ENCODE peak calls at places on chromosomes 5 and 9, in four cellular contexts. One of them, this sample, is unnamed.

GRCh38 chr5:2149196-2149541 is 266.4 kb upstream of the IRX4 start:
- DNase-seq in uterus: no peak
- DNase-seq in dorsolateral prefrontal cortex: no peak
- DNase-seq in HFF-Myc: no peak
- DNase-seq in this sample: no peak

GRCh38 chr5:140358738-140359310 is 1.2 kb upstream of the SLC4A9 start:
- DNase-seq in dorsolateral prefrontal cortex: no peak
- DNase-seq in uterus: no peak
- DNase-seq in HFF-Myc: no peak
- DNase-seq in this sample: no peak

GRCh38 chr9:13810510-13810909 is 503.4 kb downstream of the NFIB start:
- DNase-seq in uterus: no peak
- DNase-seq in HFF-Myc: no peak
- DNase-seq in dorsolateral prefrontal cortex: no peak
- DNase-seq in this sample: no peak

GRCh38 chr9:92992549-92992948 is 45.2 kb downstream of the FGD3 start:
- DNase-seq in HFF-Myc: no peak
- DNase-seq in dorsolateral prefrontal cortex: no peak
- DNase-seq in uterus: no peak
- DNase-seq in this sample: no peak

GRCh38 chr9:134029248-134030226 is 4.3 kb downstream of the BRD3OS start:
- DNase-seq in dorsolateral prefrontal cortex: no peak
- DNase-seq in uterus: no peak
- DNase-seq in HFF-Myc: no peak
- DNase-seq in this sample: no peak

GRCh38 chr5:147821791-147822190 is 9.7 kb downstream of the SPINK1 start:
- DNase-seq in HFF-Myc: no peak
- DNase-seq in dorsolateral prefrontal cortex: no peak
- DNase-seq in uterus: no peak
- DNase-seq in this sample: no peak

GRCh38 chr5:130471-131175 is 38.7 kb downstream of the PLEKHG4B start:
- DNase-seq in dorsolateral prefrontal cortex: no peak
- DNase-seq in uterus: no peak
- DNase-seq in HFF-Myc: no peak
- DNase-seq in this sample: no peak

GRCh38 chr9:137077758-137078693 is 709 bp downstream of the UAP1L1 start:
- DNase-seq in uterus: no peak
- DNase-seq in dorsolateral prefrontal cortex: no peak
- DNase-seq in HFF-Myc: no peak
- DNase-seq in this sample: no peak

GRCh38 chr9:86641970-86642369 is 287.8 kb upstream of the TUT7 start:
- DNase-seq in uterus: no peak
- DNase-seq in dorsolateral prefrontal cortex: no peak
- DNase-seq in HFF-Myc: no peak
- DNase-seq in this sample: no peak

GRCh38 chr9:94867842-94868312 is 141.4 kb downstream of the AOPEP start:
- DNase-seq in dorsolateral prefrontal cortex: no peak
- DNase-seq in HFF-Myc: peak
- DNase-seq in uterus: no peak
- DNase-seq in this sample: no peak

GRCh38 chr9:107471562-107471961 is 18.0 kb downstream of the KLF4 start:
- DNase-seq in uterus: no peak
- DNase-seq in dorsolateral prefrontal cortex: no peak
- DNase-seq in HFF-Myc: no peak
- DNase-seq in this sample: no peak

GRCh38 chr9:93100265-93100636 is 4.2 kb downstream of the CARD19 start:
- DNase-seq in HFF-Myc: no peak
- DNase-seq in dorsolateral prefrontal cortex: no peak
- DNase-seq in uterus: peak
- DNase-seq in this sample: peak

GRCh38 chr5:148620696-148621095 is 33.6 kb downstream of the HTR4 start:
- DNase-seq in HFF-Myc: no peak
- DNase-seq in uterus: no peak
- DNase-seq in dorsolateral prefrontal cortex: no peak
- DNase-seq in this sample: no peak

GRCh38 chr5:178279723-178280438 is 47.3 kb upstream of the PHYKPL start:
- DNase-seq in HFF-Myc: peak
- DNase-seq in uterus: peak
- DNase-seq in dorsolateral prefrontal cortex: peak
- DNase-seq in this sample: peak
- TF ChIP-seq CTCF in HFF-Myc: peak
- TF ChIP-seq CTCF in uterus: peak
- TF ChIP-seq CTCF in dorsolateral prefrontal cortex: peak
- TF ChIP-seq CTCF in this sample: peak

DNA sequence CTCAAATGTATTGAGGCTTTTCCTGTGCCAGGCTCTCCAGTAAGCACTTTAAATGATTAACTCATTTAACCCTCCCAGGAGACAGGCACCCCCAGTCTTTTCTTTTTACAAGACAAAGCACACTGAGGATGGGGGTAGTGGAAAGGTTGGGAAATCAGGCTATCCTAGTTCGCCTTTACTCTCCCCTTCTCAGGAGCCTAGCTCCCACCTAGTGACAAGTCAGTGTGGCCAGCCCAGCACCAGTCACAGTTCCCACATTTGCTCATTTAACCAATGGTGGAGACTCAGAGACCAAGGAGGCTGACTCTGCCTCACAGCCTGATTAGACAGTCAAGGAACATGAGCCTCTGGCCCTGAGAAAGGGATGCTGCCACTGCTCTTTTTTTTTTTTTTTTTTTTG is 3.5 kb downstream of the ALDH7A1 start:
- DNase-seq in dorsolateral prefrontal cortex: no peak
- DNase-seq in HFF-Myc: no peak
- DNase-seq in uterus: no peak
- DNase-seq in this sample: no peak
- H3K4me3 ChIP-seq in dorsolateral prefrontal cortex: no peak
- H3K4me3 ChIP-seq in HFF-Myc: no peak
- H3K4me3 ChIP-seq in uterus: no peak
- H3K4me3 ChIP-seq in this sample: no peak

GRCh38 chr9:131275332-131276106 is 791 bp downstream of the FAM78A start:
- DNase-seq in uterus: no peak
- DNase-seq in dorsolateral prefrontal cortex: no peak
- DNase-seq in HFF-Myc: no peak
- DNase-seq in this sample: no peak

GRCh38 chr9:131277673-131278420 is 1.5 kb upstream of the FAM78A start:
- DNase-seq in uterus: peak
- DNase-seq in dorsolateral prefrontal cortex: peak
- DNase-seq in HFF-Myc: peak
- DNase-seq in this sample: peak

GRCh38 chr9:131274674-131275331 is 1.5 kb downstream of the FAM78A start:
- DNase-seq in dorsolateral prefrontal cortex: no peak
- DNase-seq in uterus: no peak
- DNase-seq in HFF-Myc: no peak
- DNase-seq in this sample: no peak

GRCh38 chr9:131276891-131277672 is 772 bp upstream of the FAM78A start:
- DNase-seq in HFF-Myc: no peak
- DNase-seq in uterus: no peak
- DNase-seq in dorsolateral prefrontal cortex: no peak
- DNase-seq in this sample: no peak

DNA sequence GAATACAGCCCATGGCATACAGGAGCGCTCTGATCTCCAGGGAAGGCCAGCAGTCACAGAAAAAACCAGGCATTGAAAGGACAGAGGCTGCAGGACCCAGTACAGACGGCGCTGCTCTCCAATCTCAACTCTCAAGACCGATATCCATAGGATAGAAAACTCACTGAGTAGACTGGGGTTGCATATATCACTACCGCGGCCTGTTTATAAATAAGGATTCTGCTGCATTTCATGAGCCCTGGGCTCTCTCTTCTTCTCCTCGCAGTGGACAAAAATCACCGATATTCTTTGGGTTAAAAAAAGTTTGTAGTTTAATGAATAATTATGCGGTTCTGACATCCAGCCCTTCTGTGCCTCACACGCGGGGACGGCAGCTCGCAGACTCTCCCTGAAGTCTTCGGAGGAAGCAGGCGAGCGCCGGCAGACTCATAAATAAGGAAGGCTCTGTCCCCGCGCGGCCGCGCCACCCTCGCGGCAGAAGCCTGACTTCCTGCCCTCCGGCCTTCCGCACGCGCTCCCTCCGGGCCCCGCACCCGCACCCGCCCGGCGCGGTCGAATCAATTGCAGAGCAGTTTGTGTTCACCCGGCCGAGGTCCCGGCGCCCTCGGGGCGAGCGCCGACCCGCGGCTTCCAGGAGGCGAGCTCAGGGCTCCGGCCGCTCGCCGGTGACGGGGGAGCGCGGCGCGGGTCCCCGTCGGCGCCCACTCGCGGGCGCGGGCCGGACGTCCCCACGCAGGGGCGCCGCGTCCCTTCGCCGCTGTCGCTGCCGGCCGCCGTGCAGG is at the start of gene FAM78A:
- DNase-seq in dorsolateral prefrontal cortex: no peak
- DNase-seq in HFF-Myc: no peak
- DNase-seq in uterus: no peak
- DNase-seq in this sample: no peak
- TF ChIP-seq CTCF in dorsolateral prefrontal cortex: no peak
- TF ChIP-seq CTCF in HFF-Myc: no peak
- TF ChIP-seq CTCF in uterus: no peak
- TF ChIP-seq CTCF in this sample: no peak

GRCh38 chr9:130040901-130041647 is 1.9 kb downstream of the FNBP1 start:
- DNase-seq in dorsolateral prefrontal cortex: no peak
- DNase-seq in HFF-Myc: no peak
- DNase-seq in uterus: no peak
- DNase-seq in this sample: peak
- H3K4me3 ChIP-seq in dorsolateral prefrontal cortex: peak
- H3K4me3 ChIP-seq in HFF-Myc: peak
- H3K4me3 ChIP-seq in uterus: peak
- H3K4me3 ChIP-seq in this sample: peak

This sample was measured in coronary artery.